ENCODE peak calls at places on chromosome 20, in six cellular contexts. A is A673, O is H1, U is MM.1S, I is mammary epithelial cell, W is fibroblast of lung. B is an unnamed sample.

GRCh38 chr20:60813066-60813465 is 439.0 kb upstream of the CDH4 start:
- DNase-seq in O (no peak), A (no peak), I (no peak), U (no peak), W (no peak), B (no peak)

GRCh38 chr20:53037621-53038020 is 65.5 kb downstream of the TSHZ2 start:
- DNase-seq in U (no peak), O (no peak), W (no peak), I (no peak), A (no peak), B (no peak)

GRCh38 chr20:24918579-24919566 is 30.2 kb upstream of the CST7 start:
- DNase-seq in A (no peak), O (no peak), W (no peak), I (no peak), U (no peak), B (no peak)

GRCh38 chr20:36322131-36322530 is 16.0 kb downstream of the DLGAP4 start:
- DNase-seq in I (no peak), W (no peak), A (no peak), O (no peak), U (no peak), B (no peak)

GRCh38 chr20:32626859-32627636 is 41.9 kb upstream of the NOL4L start:
- DNase-seq in O (no peak), I (no peak), U (no peak), W (no peak), A (no peak), B (peak)

GRCh38 chr20:44142416-44142815 is 44.6 kb downstream of the JPH2 start:
- DNase-seq in W (peak), O (no peak), I (no peak), A (no peak), U (no peak), B (peak)

GRCh38 chr20:35792740-35793139 is 20.9 kb downstream of the PHF20 start:
- DNase-seq in U (no peak), O (no peak), W (no peak), I (no peak), A (no peak), B (no peak)

GRCh38 chr20:44180814-44181213 is 6.2 kb downstream of the JPH2 start:
- DNase-seq in O (peak), U (no peak), A (no peak), W (peak), I (no peak), B (peak)

GRCh38 chr20:43415661-43416430 is 41.9 kb upstream of the SRSF6 start:
- DNase-seq in O (no peak), I (no peak), U (no peak), W (no peak), A (no peak), B (peak)

GRCh38 chr20:63457737-63458136 is 14.7 kb downstream of the KCNQ2 start:
- DNase-seq in I (peak), A (peak), O (no peak), U (peak), W (peak), B (peak)

GRCh38 chr20:57395111-57395959 is 4.1 kb downstream of the RBM38 start:
- DNase-seq in O (no peak), I (peak), U (peak), A (no peak), W (peak), B (peak)

GRCh38 chr20:14916360-14916759 is 578.9 kb upstream of the FLRT3 start:
- DNase-seq in I (no peak), W (no peak), U (no peak), O (no peak), A (no peak), B (no peak)

GRCh38 chr20:51372966-51373365 is 169.6 kb downstream of the NFATC2 start:
- DNase-seq in I (no peak), U (no peak), A (no peak), O (no peak), W (no peak), B (no peak)
- TF ChIP-seq EZH2 in I (no peak), U (no peak), A (no peak), O (no peak), W (no peak), B (no peak)

DNA sequence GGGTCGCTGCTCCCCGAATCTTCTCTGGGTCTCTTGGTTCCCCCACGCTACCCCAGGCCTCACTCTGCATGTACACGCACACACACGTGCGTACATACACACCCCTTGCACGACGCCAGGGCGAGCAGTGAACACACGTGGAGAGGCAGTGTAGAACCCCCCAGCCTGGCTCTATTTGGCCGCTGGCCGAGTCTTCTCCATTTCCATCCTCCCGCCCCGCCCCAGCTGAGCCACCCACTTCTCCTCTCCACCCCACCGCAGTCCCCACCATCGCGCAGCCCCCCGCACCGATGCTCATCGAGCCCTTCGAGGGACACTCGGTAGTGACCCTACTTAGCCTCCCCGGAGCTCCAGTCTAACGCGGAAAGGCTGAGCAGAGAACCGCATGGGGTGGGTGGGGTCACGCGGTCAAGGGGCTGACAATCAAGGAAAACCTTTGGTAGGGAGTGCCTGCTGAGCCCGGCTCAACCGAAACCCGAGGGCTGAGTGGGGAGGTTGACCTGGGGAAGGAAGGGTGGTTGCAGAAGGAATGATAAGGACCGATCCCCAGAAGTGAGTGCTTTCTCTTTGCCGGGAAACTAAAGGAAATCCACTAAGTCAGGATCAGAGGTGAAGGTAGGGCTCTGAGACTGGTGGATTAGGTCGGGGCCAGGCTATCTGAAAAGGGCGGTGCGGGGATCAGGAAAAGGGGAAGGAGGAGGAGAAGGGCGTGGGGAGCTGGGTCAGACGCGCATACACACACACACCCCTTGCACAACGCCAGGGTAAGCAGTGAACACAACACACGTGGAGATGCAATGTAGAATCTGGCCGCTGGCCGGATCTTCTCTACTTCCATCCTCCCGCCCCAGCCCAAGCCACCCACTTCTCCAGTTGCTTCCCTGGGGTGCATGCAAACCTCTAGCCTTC is 49.8 kb downstream of the CPXM1 start:
- DNase-seq in A (peak), O (no peak), W (peak), U (no peak), I (peak), B (peak)
- TF ChIP-seq EZH2 in A (no peak), O (peak), W (no peak), U (no peak), I (no peak), B (peak)

GRCh38 chr20:38805958-38806854 is 709 bp downstream of the PPP1R16B start:
- DNase-seq in I (no peak), U (peak), O (no peak), A (no peak), W (no peak), B (peak)
- TF ChIP-seq EZH2 in I (peak), U (no peak), O (peak), A (peak), W (no peak), B (peak)

GRCh38 chr20:11847827-11848226 is 69.9 kb upstream of the BTBD3 start:
- DNase-seq in I (no peak), U (no peak), W (no peak), A (no peak), O (no peak), B (no peak)

GRCh38 chr20:11843289-11843688 is 74.4 kb upstream of the BTBD3 start:
- DNase-seq in I (no peak), A (no peak), O (no peak), U (no peak), W (no peak), B (no peak)

GRCh38 chr20:11844691-11845090 is 73.0 kb upstream of the BTBD3 start:
- DNase-seq in O (no peak), A (no peak), U (no peak), I (no peak), W (no peak), B (no peak)

GRCh38 chr20:11845311-11845710 is 72.4 kb upstream of the BTBD3 start:
- DNase-seq in U (no peak), I (no peak), W (no peak), O (no peak), A (no peak), B (peak)

GRCh38 chr20:11846131-11846530 is 71.6 kb upstream of the BTBD3 start:
- DNase-seq in U (no peak), I (no peak), O (no peak), A (no peak), W (no peak), B (no peak)
- TF ChIP-seq EZH2 in U (no peak), I (no peak), O (no peak), A (no peak), W (no peak), B (no peak)

GRCh38 chr20:38260025-38260377 is 534 bp downstream of the KIAA1755 start:
- DNase-seq in W (no peak), A (no peak), I (no peak), U (no peak), O (no peak), B (peak)
- TF ChIP-seq EZH2 in W (peak), A (peak), I (no peak), U (no peak), O (no peak), B (no peak)

B was measured in GM23248.